ENCODE peak calls at places on chromosomes 5 and 9, in four cellular contexts. Z, S, X and L are unnamed samples.

GRCh38 chr9:109475526-109475925 is 22.6 kb downstream of the PTPN3 start:
- DNase-seq in Z (no peak), S (no peak), X (no peak), L (no peak)

GRCh38 chr5:149428032-149428431 is 48.9 kb upstream of the IL17B start:
- DNase-seq in Z (no peak), S (no peak), X (no peak), L (no peak)

GRCh38 chr9:21031091-21031817 is at the start of gene HACD4:
- DNase-seq in Z (no peak), S (peak; percentile 80), X (peak; percentile 60), L (peak; percentile 22)

GRCh38 chr5:83125560-83125959 is 48.2 kb downstream of the XRCC4 start:
- DNase-seq in Z (no peak), S (no peak), X (no peak), L (no peak)

GRCh38 chr5:73749485-73750270 is 123.7 kb downstream of the ARHGEF28 start:
- DNase-seq in Z (no peak), S (no peak), X (no peak), L (no peak)

GRCh38 chr9:116589392-116590354 is 97.4 kb upstream of the TRIM32 start:
- DNase-seq in Z (no peak), S (peak; percentile 72), X (no peak), L (peak; percentile 90)

GRCh38 chr9:86909388-86909787 is 37.9 kb downstream of the GAS1 start:
- DNase-seq in Z (no peak), S (no peak), X (no peak), L (no peak)

GRCh38 chr5:161687316-161687715 is 1.8 kb downstream of the GABRA6 start:
- DNase-seq in Z (no peak), S (no peak), X (no peak), L (no peak)

GRCh38 chr5:98483301-98483700 is 290.2 kb upstream of the RGMB start:
- DNase-seq in Z (no peak), S (no peak), X (no peak), L (no peak)

GRCh38 chr5:68911840-68912690 is 181.7 kb upstream of the SLC30A5 start:
- DNase-seq in Z (no peak), S (no peak), X (no peak), L (no peak)

GRCh38 chr9:29211681-29212589 is 1638.7 kb upstream of the C9orf72 start:
- DNase-seq in Z (no peak), S (no peak), X (no peak), L (no peak)

GRCh38 chr5:136058031-136058971 is 29.5 kb downstream of the TGFBI start:
- DNase-seq in Z (no peak), S (peak; percentile 20), X (no peak), L (peak; percentile 23)

GRCh38 chr5:122756263-122756911 is 18.5 kb upstream of the SNX2 start:
- DNase-seq in Z (no peak), S (peak; percentile 81), X (no peak), L (peak; percentile 81)

GRCh38 chr5:129014185-129014584 is 48.9 kb downstream of the SLC27A6 start:
- DNase-seq in Z (no peak), S (no peak), X (no peak), L (no peak)

GRCh38 chr5:19608434-19608833 is 379.6 kb downstream of the CDH18 start:
- DNase-seq in Z (no peak), S (peak; percentile 19), X (no peak), L (peak; percentile 46)

GRCh38 chr5:34002629-34003328 is 5.1 kb downstream of the AMACR start:
- DNase-seq in Z (no peak), S (no peak), X (no peak), L (no peak)

GRCh38 chr5:78647411-78647818 is 1.2 kb downstream of the LHFPL2 start:
- DNase-seq in Z (no peak), S (peak; percentile 41), X (no peak), L (no peak)

GRCh38 chr5:9288234-9288633 is 257.6 kb downstream of the SEMA5A start:
- DNase-seq in Z (peak; percentile 48), S (no peak), X (no peak), L (no peak)

GRCh38 chr5:30874234-30875034 is 319.1 kb upstream of the CDH6 start:
- DNase-seq in Z (no peak), S (no peak), X (no peak), L (no peak)

GRCh38 chr9:123735376-123735775 is 194.6 kb downstream of the DENND1A start:
- DNase-seq in Z (no peak), S (no peak), X (no peak), L (no peak)

GRCh38 chr9:32294051-32294600 is 90.3 kb upstream of the ACO1 start:
- DNase-seq in Z (no peak), S (no peak), X (no peak), L (no peak)

GRCh38 chr5:42057254-42057690 is 132.2 kb downstream of the FBXO4 start:
- DNase-seq in Z (no peak), S (peak; percentile 60), X (peak; percentile 34), L (peak; percentile 39)

GRCh38 chr5:107415762-107416161 is 255.0 kb downstream of the EFNA5 start:
- DNase-seq in Z (no peak), S (no peak), X (no peak), L (no peak)

GRCh38 chr5:168851902-168852321 is 272.7 kb upstream of the PANK3 start:
- DNase-seq in Z (no peak), S (peak; percentile 84), X (no peak), L (no peak)

GRCh38 chr9:121947683-121948300 is 145.3 kb downstream of the TTLL11 start:
- DNase-seq in Z (no peak), S (no peak), X (no peak), L (no peak)

GRCh38 chr9:114429488-114429887 is 41.7 kb upstream of the AKNA start:
- DNase-seq in Z (no peak), S (no peak), X (no peak), L (no peak)

GRCh38 chr9:132404228-132404881 is 2.3 kb downstream of the TTF1 start:
- DNase-seq in Z (no peak), S (peak; percentile 40), X (no peak), L (peak; percentile 16)

GRCh38 chr5:133340002-133340755 is 272.2 kb downstream of the FSTL4 start:
- DNase-seq in Z (no peak), S (no peak), X (no peak), L (no peak)

GRCh38 chr9:95854386-95855015 is 21.0 kb upstream of the ERCC6L2 start:
- DNase-seq in Z (no peak), S (no peak), X (no peak), L (no peak)

GRCh38 chr5:179763215-179763945 is 30.4 kb upstream of the LTC4S start:
- DNase-seq in Z (peak; percentile 63), S (peak; percentile 77), X (peak; percentile 23), L (peak; percentile 73)

GRCh38 chr5:68673451-68674180 is 420.2 kb upstream of the SLC30A5 start:
- DNase-seq in Z (no peak), S (no peak), X (no peak), L (no peak)

GRCh38 chr5:66724740-66725139 is 128.5 kb downstream of the MAST4 start:
- DNase-seq in Z (no peak), S (no peak), X (no peak), L (peak; percentile 21)

GRCh38 chr9:94921072-94921471 is 194.6 kb downstream of the AOPEP start:
- DNase-seq in Z (no peak), S (no peak), X (no peak), L (no peak)

GRCh38 chr5:9455826-9456434 is 89.9 kb downstream of the SEMA5A start:
- DNase-seq in Z (no peak), S (no peak), X (no peak), L (no peak)

GRCh38 chr5:83922699-83923098 is 202.0 kb upstream of the HAPLN1 start:
- DNase-seq in Z (no peak), S (peak; percentile 18), X (no peak), L (no peak)

GRCh38 chr5:51347157-51347556 is 36.1 kb upstream of the ISL1 start:
- DNase-seq in Z (no peak), S (no peak), X (no peak), L (no peak)

GRCh38 chr9:136840877-136841645 is 1.2 kb upstream of the AJM1 start:
- DNase-seq in Z (peak; percentile 88), S (peak; percentile 58), X (no peak), L (peak; percentile 27)